ENCODE peak calls at places on chromosomes 2 and 18, in seven cellular contexts. P is HFF-Myc, W is kidney, T is body of pancreas, B is neural crest cell, K is uterus, F is stomach. R is an unnamed sample.

GRCh38 chr18:35777042-35777441 is 195.4 kb upstream of the RMP24 start:
- DNase-seq in P (no peak), W (no peak), T (no peak), B (no peak), K (no peak), F (no peak), R (no peak)

GRCh38 chr2:219041252-219041651 is at the start of gene CFAP65:
- DNase-seq in P (no peak), W (peak), T (peak), B (peak), K (no peak), F (peak), R (peak)

GRCh38 chr2:157928372-157928771 is 52.2 kb upstream of the ACVR1 start:
- DNase-seq in P (no peak), W (no peak), T (no peak), B (no peak), K (no peak), F (no peak), R (no peak)

GRCh38 chr2:239298126-239298804 is 102.6 kb downstream of the HDAC4 start:
- DNase-seq in P (no peak), W (peak), T (peak), B (no peak), K (peak), F (no peak), R (no peak)

GRCh38 chr18:35822431-35822830 is 150.0 kb upstream of the RMP24 start:
- DNase-seq in P (no peak), W (no peak), T (no peak), B (no peak), K (no peak), F (no peak), R (no peak)

GRCh38 chr18:8052237-8052701 is 485.2 kb downstream of the PTPRM start:
- DNase-seq in P (peak), W (no peak), T (no peak), B (no peak), K (no peak), F (no peak), R (peak)

GRCh38 chr2:106037922-106038321 is 156.2 kb downstream of the UXS1 start:
- DNase-seq in P (no peak), W (no peak), T (no peak), B (no peak), K (no peak), F (no peak), R (no peak)

GRCh38 chr2:197786010-197786877 is 1.1 kb upstream of the BOLL start:
- DNase-seq in P (no peak), W (peak), T (peak), B (peak), K (no peak), F (peak), R (no peak)

GRCh38 chr2:71655498-71655897 is 202.1 kb downstream of the DYSF start:
- DNase-seq in P (no peak), W (no peak), T (no peak), B (no peak), K (no peak), F (no peak), R (no peak)

GRCh38 chr2:187514930-187515329 is 39.3 kb downstream of the TFPI start:
- DNase-seq in P (no peak), W (no peak), T (no peak), B (no peak), K (no peak), F (no peak), R (no peak)

GRCh38 chr2:122421777-122422176 is 666.3 kb downstream of the TSN start:
- DNase-seq in P (no peak), W (no peak), T (no peak), B (no peak), K (no peak), F (no peak), R (no peak)

GRCh38 chr18:72672364-72673151 is 128.4 kb upstream of the CBLN2 start:
- DNase-seq in P (peak), W (no peak), T (no peak), B (no peak), K (no peak), F (no peak), R (peak)

GRCh38 chr2:126836761-126837679 is 61.7 kb upstream of the TEX51 start:
- DNase-seq in P (no peak), W (no peak), T (no peak), B (no peak), K (no peak), F (no peak), R (no peak)

GRCh38 chr2:191382801-191383200 is 137.6 kb downstream of the MYO1B start:
- DNase-seq in P (peak), W (no peak), T (peak), B (no peak), K (no peak), F (peak), R (peak)

GRCh38 chr2:63789318-63790051 is 52.2 kb upstream of the UGP2 start:
- DNase-seq in P (peak), W (no peak), T (no peak), B (no peak), K (no peak), F (no peak), R (peak)

GRCh38 chr2:229235136-229235914 is 35.8 kb downstream of the PID1 start:
- DNase-seq in P (no peak), W (no peak), T (no peak), B (no peak), K (no peak), F (no peak), R (peak)

GRCh38 chr18:8912348-8913057 is 190.0 kb upstream of the NDUFV2 start:
- DNase-seq in P (no peak), W (peak), T (no peak), B (no peak), K (no peak), F (no peak), R (no peak)

GRCh38 chr2:74658516-74658915 is 4.5 kb downstream of the SEMA4F start:
- DNase-seq in P (peak), W (no peak), T (no peak), B (no peak), K (no peak), F (no peak), R (peak)

GRCh38 chr2:136116813-136117390 is 1.0 kb downstream of the CXCR4 start:
- DNase-seq in P (no peak), W (peak), T (no peak), B (peak), K (no peak), F (peak), R (no peak)

GRCh38 chr2:218029366-218030360 is 26.9 kb upstream of the TNS1 start:
- DNase-seq in P (no peak), W (no peak), T (no peak), B (no peak), K (no peak), F (peak), R (no peak)

GRCh38 chr2:230225486-230225885 is at the start of gene SP140:
- DNase-seq in P (no peak), W (peak), T (no peak), B (no peak), K (no peak), F (peak), R (no peak)

DNA sequence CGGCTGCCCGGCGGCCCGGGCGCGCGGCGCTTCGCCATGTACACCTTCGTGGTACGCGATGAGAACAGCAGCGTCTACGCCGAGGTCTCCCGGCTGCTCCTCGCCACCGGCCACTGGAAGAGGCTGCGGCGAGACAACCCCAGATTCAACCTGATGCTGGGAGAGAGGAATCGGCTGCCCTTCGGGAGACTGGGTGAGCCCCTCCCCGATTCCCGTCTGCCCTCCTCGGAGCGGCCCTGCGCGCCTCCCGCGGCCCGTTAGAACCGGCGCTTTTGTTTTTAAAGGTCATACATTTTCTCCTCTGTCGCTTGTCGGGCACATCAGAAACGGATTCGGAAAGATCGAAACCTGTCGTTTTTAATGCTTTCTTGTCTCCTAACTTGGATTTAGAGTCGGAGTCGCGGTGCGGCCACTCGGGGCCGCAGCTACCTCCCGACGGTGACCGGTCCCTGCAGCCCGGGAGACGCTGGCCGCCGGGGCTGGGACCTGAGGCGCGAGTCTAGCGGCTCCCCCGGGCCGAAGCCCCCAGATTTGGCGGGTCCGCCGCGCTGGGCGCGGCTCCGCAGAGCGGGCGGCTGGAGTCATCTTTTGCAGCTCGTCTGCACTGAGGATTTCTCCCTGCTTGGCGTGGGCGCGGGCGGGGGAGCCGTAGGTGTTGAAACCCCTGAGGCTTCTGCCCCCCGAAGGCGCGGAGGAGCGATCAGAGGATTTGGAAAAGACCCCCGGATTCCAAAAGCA is 522 bp downstream of the TTL start:
- DNase-seq in P (no peak), W (peak), T (peak), B (peak), K (peak), F (no peak), R (peak)
- TF ChIP-seq CTCF in P (no peak), W (no peak), T (no peak), B (no peak), K (no peak), F (no peak), R (no peak)

GRCh38 chr2:202870431-202871160 is 970 bp downstream of the ICA1L start:
- DNase-seq in P (peak), W (peak), T (peak), B (peak), K (peak), F (peak), R (peak)
- TF ChIP-seq CTCF in P (peak), W (peak), T (peak), B (peak), K (peak), F (peak), R (peak)

GRCh38 chr2:161570424-161571050 is 53.7 kb upstream of the SLC4A10 start:
- DNase-seq in P (no peak), W (no peak), T (no peak), B (no peak), K (no peak), F (no peak), R (no peak)
- TF ChIP-seq CTCF in P (peak), W (no peak), T (no peak), B (peak), K (no peak), F (no peak), R (no peak)

GRCh38 chr2:193965263-193965662 is 1691.8 kb upstream of the SLC39A10 start:
- DNase-seq in P (no peak), W (no peak), T (no peak), B (no peak), K (no peak), F (no peak), R (no peak)

GRCh38 chr2:193966590-193966989 is 1690.4 kb upstream of the SLC39A10 start:
- DNase-seq in P (no peak), W (no peak), T (no peak), B (no peak), K (no peak), F (no peak), R (peak)

GRCh38 chr2:193963472-193964119 is 1693.4 kb upstream of the SLC39A10 start:
- DNase-seq in P (no peak), W (no peak), T (no peak), B (peak), K (no peak), F (no peak), R (peak)
- TF ChIP-seq CTCF in P (peak), W (no peak), T (no peak), B (peak), K (no peak), F (no peak), R (peak)

GRCh38 chr18:13800505-13801259 is 23.3 kb upstream of the MC5R start:
- DNase-seq in P (no peak), W (peak), T (peak), B (peak), K (no peak), F (peak), R (peak)
- TF ChIP-seq CTCF in P (peak), W (peak), T (peak), B (peak), K (peak), F (no peak), R (peak)

GRCh38 chr2:14424478-14425390 is 207.8 kb upstream of the LRATD1 start:
- DNase-seq in P (no peak), W (no peak), T (no peak), B (no peak), K (no peak), F (no peak), R (no peak)

GRCh38 chr2:14423145-14423906 is 209.2 kb upstream of the LRATD1 start:
- DNase-seq in P (no peak), W (no peak), T (no peak), B (no peak), K (no peak), F (no peak), R (no peak)

GRCh38 chr2:14422426-14422825 is 210.1 kb upstream of the LRATD1 start:
- DNase-seq in P (no peak), W (no peak), T (no peak), B (no peak), K (no peak), F (no peak), R (no peak)

GRCh38 chr2:14425869-14426268 is 206.6 kb upstream of the LRATD1 start:
- DNase-seq in P (no peak), W (no peak), T (no peak), B (no peak), K (no peak), F (no peak), R (no peak)

GRCh38 chr2:14427982-14428567 is 204.4 kb upstream of the LRATD1 start:
- DNase-seq in P (no peak), W (no peak), T (no peak), B (no peak), K (no peak), F (no peak), R (peak)
- TF ChIP-seq CTCF in P (peak), W (no peak), T (peak), B (no peak), K (no peak), F (no peak), R (peak)

GRCh38 chr2:18883626-18884456 is 294.5 kb upstream of the NT5C1B start:
- DNase-seq in P (no peak), W (no peak), T (peak), B (no peak), K (no peak), F (no peak), R (peak)
- TF ChIP-seq CTCF in P (peak), W (no peak), T (peak), B (no peak), K (no peak), F (no peak), R (peak)